ENCODE peak calls at places on chromosomes 2 and 18, in nine cellular contexts. X is T-helper 9 cell, P is BE2C, A is HS-27A, T is dermis blood vessel endothelial cell, J is osteocyte, K is HuH-7.5, W is NCI-H1105, S is GM20000. Y is an unnamed sample.

GRCh38 chr2:221374234-221374633 is 197.9 kb downstream of the EPHA4 start:
- DNase-seq in X (no peak), W (no peak), S (no peak), J (no peak), A (no peak), T (no peak), P (no peak), K (no peak), Y (no peak)

GRCh38 chr18:78965917-78966878 is 13.4 kb upstream of the SALL3 start:
- DNase-seq in S (no peak), X (no peak), A (no peak), J (peak), K (no peak), P (no peak), W (no peak), T (no peak), Y (no peak)

GRCh38 chr2:170723446-170723958 is 8.4 kb downstream of the SP5 start:
- DNase-seq in W (no peak), J (peak), P (no peak), K (no peak), X (no peak), S (no peak), T (no peak), A (no peak), Y (no peak)

GRCh38 chr2:212249451-212249850 is 289.2 kb downstream of the ERBB4 start:
- DNase-seq in T (peak), P (no peak), X (no peak), W (no peak), A (no peak), K (no peak), J (no peak), S (no peak), Y (no peak)

GRCh38 chr2:26189123-26189522 is 16.2 kb downstream of the GAREM2 start:
- DNase-seq in W (no peak), J (no peak), K (no peak), A (no peak), T (no peak), P (no peak), S (no peak), X (no peak), Y (no peak)

GRCh38 chr2:24926602-24927252 is 6.7 kb upstream of the ADCY3 start:
- DNase-seq in A (no peak), T (peak), X (no peak), J (no peak), K (no peak), S (no peak), P (no peak), W (no peak), Y (no peak)

GRCh38 chr18:43134876-43135275 is 19.4 kb upstream of the RIT2 start:
- DNase-seq in J (no peak), A (no peak), X (no peak), T (no peak), P (no peak), W (no peak), S (no peak), K (no peak), Y (no peak)

GRCh38 chr2:23375448-23375847 is 9.5 kb upstream of the KLHL29 start:
- DNase-seq in S (peak), J (no peak), K (no peak), P (peak), A (no peak), T (peak), X (no peak), W (no peak), Y (no peak)

GRCh38 chr18:11669948-11670275 is 19.2 kb upstream of the GNAL start:
- DNase-seq in T (no peak), J (no peak), K (no peak), A (no peak), X (no peak), S (no peak), W (no peak), P (no peak), Y (no peak)

GRCh38 chr2:177830881-177831386 is 241.6 kb downstream of the PDE11A start:
- DNase-seq in W (no peak), S (no peak), X (no peak), K (no peak), J (no peak), T (no peak), A (no peak), P (no peak), Y (no peak)

GRCh38 chr2:72236445-72237067 is 88.9 kb upstream of the CYP26B1 start:
- DNase-seq in W (no peak), K (no peak), A (peak), T (peak), P (no peak), S (no peak), X (no peak), J (no peak), Y (peak)

GRCh38 chr2:64989982-64990614 is 899 bp downstream of the SLC1A4 start:
- DNase-seq in X (no peak), K (no peak), S (no peak), W (peak), T (no peak), J (no peak), P (no peak), A (no peak), Y (no peak)

GRCh38 chr18:63844254-63844653 is 43.3 kb upstream of the SERPINB2 start:
- DNase-seq in K (no peak), A (no peak), T (peak), P (no peak), J (no peak), X (no peak), W (peak), S (peak), Y (no peak)

GRCh38 chr2:29050591-29050990 is 23.7 kb downstream of the PCARE start:
- DNase-seq in P (no peak), J (no peak), T (no peak), K (no peak), W (no peak), A (no peak), X (no peak), S (no peak), Y (no peak)

Y was measured in glomerular endothelial cell.